ENCODE peak calls at places on chromosomes 7 and 10, in six cellular contexts. Z, H, L, G, V and M are unnamed samples.

GRCh38 chr7:52085610-52086009 is 769.0 kb upstream of the COBL start:
- DNase-seq in H (no peak), V (no peak), L (no peak), Z (no peak), G (no peak), M (no peak)

GRCh38 chr10:82278401-82279182 is 403.6 kb downstream of the NRG3 start:
- DNase-seq in V (no peak), G (no peak), L (no peak), H (no peak), Z (no peak), M (no peak)

GRCh38 chr10:48464871-48465736 is 139.8 kb downstream of the ARHGAP22 start:
- DNase-seq in G (no peak), Z (peak; percentile 12), L (no peak), V (peak; percentile 85), H (no peak), M (no peak)

GRCh38 chr10:130179640-130180039 is 43.4 kb downstream of the GLRX3 start:
- DNase-seq in L (no peak), Z (peak; percentile 46), H (peak; percentile 24), G (peak; percentile 65), V (no peak), M (no peak)

GRCh38 chr10:131810036-131810804 is 90.6 kb upstream of the PPP2R2D start:
- DNase-seq in G (no peak), Z (no peak), L (no peak), V (no peak), H (no peak), M (no peak)

GRCh38 chr10:72072639-72073038 is 15.7 kb downstream of the SPOCK2 start:
- DNase-seq in G (no peak), L (no peak), Z (no peak), H (no peak), V (peak; percentile 4), M (no peak)

GRCh38 chr10:126387041-126387908 is 1.0 kb downstream of the ADAM12 start:
- DNase-seq in V (peak; percentile 50), H (no peak), L (no peak), Z (peak; percentile 73), G (peak; percentile 66), M (no peak)

GRCh38 chr7:17369686-17370426 is 71.4 kb downstream of the AHR start:
- DNase-seq in L (no peak), Z (no peak), G (peak; percentile 81), H (no peak), V (no peak), M (no peak)

GRCh38 chr7:26449175-26450165 is 157.8 kb downstream of the SNX10 start:
- DNase-seq in G (peak; percentile 61), H (no peak), Z (peak; percentile 28), L (no peak), V (no peak), M (peak; percentile 69)

GRCh38 chr7:80491462-80491861 is 20.4 kb downstream of the GNAT3 start:
- DNase-seq in H (no peak), G (no peak), Z (no peak), L (no peak), V (no peak), M (no peak)
- TF ChIP-seq POLR2A in H (no peak), G (no peak), Z (no peak), L (no peak), V (no peak), M (no peak)

GRCh38 chr7:78146546-78146945 is 348.0 kb downstream of the PHTF2 start:
- DNase-seq in H (no peak), L (no peak), Z (no peak), G (no peak), V (no peak), M (no peak)
- TF ChIP-seq POLR2A in H (no peak), L (no peak), Z (no peak), G (no peak), V (no peak), M (no peak)

GRCh38 chr10:90930070-90930837 is 9.4 kb upstream of the ANKRD1 start:
- DNase-seq in G (peak; percentile 90), L (no peak), V (peak; percentile 44), Z (peak; percentile 28), H (no peak), M (no peak)
- TF ChIP-seq POLR2A in G (no peak), L (no peak), V (no peak), Z (no peak), H (no peak), M (no peak)

DNA sequence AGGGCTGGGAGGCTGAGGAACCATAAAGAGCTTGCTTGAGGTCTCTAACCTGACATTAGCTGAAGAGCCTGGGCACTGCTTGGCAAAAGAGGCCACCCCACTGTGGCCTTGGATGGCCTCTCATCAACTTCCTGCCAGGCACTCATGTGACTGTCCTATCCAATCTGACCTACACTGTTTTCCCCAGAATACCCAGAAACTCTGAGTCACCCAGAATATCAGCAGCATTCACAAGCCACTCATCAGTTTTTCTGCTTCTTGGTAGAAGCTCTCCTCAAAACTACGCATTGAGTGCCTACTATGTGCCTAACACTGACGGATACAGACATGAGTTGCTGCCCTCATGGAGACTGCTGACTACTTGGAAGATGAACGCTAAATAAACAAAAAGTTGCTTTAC is 4.1 kb upstream of the NT5C2 start:
- DNase-seq in G (peak; percentile 72), L (no peak), H (peak; percentile 37), V (peak; percentile 74), Z (peak; percentile 85), M (peak; percentile 78)
- TF ChIP-seq POLR2A in G (no peak), L (no peak), H (no peak), V (no peak), Z (peak; percentile 83), M (no peak)

DNA sequence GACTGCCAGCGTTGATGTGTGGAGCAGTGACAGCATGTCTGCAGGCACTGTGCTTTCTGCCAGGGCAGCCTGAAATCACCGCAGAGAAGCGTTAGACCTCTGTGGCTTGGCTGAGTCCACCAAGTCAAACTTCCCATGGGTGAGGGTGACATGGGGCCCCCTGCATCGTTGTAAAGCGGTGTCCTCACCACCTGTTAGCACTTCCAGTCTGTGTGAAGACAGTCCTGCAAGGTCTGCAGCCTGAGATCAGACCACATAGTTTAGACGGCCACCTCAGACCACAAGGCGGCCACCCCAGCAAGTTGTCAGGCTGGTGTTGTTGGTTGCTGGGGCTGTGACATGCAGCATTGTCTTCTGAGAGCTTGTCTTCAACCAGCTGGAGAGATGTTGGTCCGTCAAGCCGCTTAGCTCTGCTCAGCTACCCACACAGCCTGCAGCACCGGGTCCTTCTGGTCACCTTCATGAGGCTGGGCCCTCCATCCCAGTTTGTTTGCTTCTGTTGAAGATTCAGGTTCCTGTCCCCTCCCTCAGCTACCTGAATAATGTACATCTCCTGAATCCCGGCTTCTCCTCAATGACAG is 44.1 kb upstream of the TARP start:
- DNase-seq in L (no peak), G (no peak), V (no peak), H (no peak), Z (no peak), M (no peak)
- TF ChIP-seq POLR2A in L (no peak), G (no peak), V (no peak), H (no peak), Z (no peak), M (no peak)

DNA sequence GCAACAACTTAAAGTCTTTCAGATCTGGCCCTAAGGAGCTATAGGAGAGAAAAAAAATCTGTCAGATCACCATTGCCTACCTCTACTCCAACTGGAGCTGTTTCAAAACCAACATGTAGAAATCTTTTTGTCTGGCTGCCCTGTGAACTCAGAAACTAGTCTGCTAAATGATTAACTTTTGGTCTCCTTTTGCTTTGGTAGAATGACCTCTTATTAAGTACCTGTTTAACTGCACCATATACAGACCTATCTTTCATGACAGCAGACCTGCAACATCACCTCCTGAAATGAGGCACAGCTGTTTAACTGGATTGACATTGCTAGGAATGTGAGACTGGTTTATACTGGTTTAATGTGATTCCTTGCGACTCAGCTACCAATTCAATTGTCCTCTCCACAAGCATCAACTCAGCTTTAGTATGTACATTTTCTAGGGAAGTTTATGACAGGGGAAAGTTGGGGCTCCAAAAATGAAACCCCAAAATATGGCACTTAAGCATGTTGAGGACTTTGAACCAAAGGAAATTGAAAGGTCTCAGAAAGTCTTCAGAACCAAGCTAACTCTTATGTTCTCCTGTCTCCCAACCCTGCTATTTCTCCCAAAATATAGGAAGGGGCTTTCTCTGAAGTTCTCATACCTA is 1.8 kb downstream of the CYP3A43 start:
- DNase-seq in V (no peak), H (no peak), Z (no peak), L (no peak), G (no peak), M (no peak)
- TF ChIP-seq POLR2A in V (no peak), H (no peak), Z (no peak), L (no peak), G (no peak), M (no peak)

GRCh38 chr10:89391882-89392756 is at the start of gene IFIT1:
- DNase-seq in Z (peak; percentile 78), G (peak; percentile 81), H (peak; percentile 68), V (peak; percentile 74), L (no peak), M (peak; percentile 64)
- TF ChIP-seq POLR2A in Z (peak; percentile 90), G (no peak), H (peak; percentile 42), V (no peak), L (peak; percentile 60), M (no peak)

GRCh38 chr7:104368006-104368405 is 39.6 kb downstream of the LHFPL3 start:
- DNase-seq in V (no peak), Z (no peak), G (no peak), H (no peak), L (no peak), M (no peak)
- TF ChIP-seq POLR2A in V (no peak), Z (no peak), G (no peak), H (no peak), L (no peak), M (no peak)

GRCh38 chr7:604038-604883 is 84.6 kb upstream of the PDGFA start:
- DNase-seq in Z (peak; percentile 75), V (peak; percentile 88), L (peak; percentile 47), H (no peak), G (no peak), M (peak; percentile 100)
- TF ChIP-seq POLR2A in Z (peak; percentile 16), V (no peak), L (peak; percentile 35), H (no peak), G (no peak), M (peak; percentile 59)